ENCODE peak calls at places on chromosomes 11 and 22, in six cellular contexts. One of them, this sample, is unnamed.

GRCh38 chr11:29260939-29261705 is 755.7 kb downstream of the KCNA4 start:
- DNase-seq in heart right ventricle: no peak
- DNase-seq in IMR-90: peak
- DNase-seq in ovary: no peak
- DNase-seq in CD8-positive, alpha-beta T cell: no peak
- DNase-seq in endodermal cell: no peak
- DNase-seq in this sample: no peak

GRCh38 chr22:27226666-27227065 is 569.3 kb downstream of the MIAT start:
- DNase-seq in heart right ventricle: no peak
- DNase-seq in IMR-90: peak
- DNase-seq in ovary: no peak
- DNase-seq in endodermal cell: no peak
- DNase-seq in CD8-positive, alpha-beta T cell: no peak
- DNase-seq in this sample: no peak

GRCh38 chr11:28657378-28658030 is 549.3 kb downstream of the METTL15 start:
- DNase-seq in endodermal cell: no peak
- DNase-seq in ovary: no peak
- DNase-seq in heart right ventricle: no peak
- DNase-seq in CD8-positive, alpha-beta T cell: no peak
- DNase-seq in IMR-90: peak
- DNase-seq in this sample: no peak

GRCh38 chr22:43418079-43418825 is 6.4 kb downstream of the MPPED1 start:
- DNase-seq in CD8-positive, alpha-beta T cell: no peak
- DNase-seq in ovary: no peak
- DNase-seq in endodermal cell: no peak
- DNase-seq in IMR-90: no peak
- DNase-seq in heart right ventricle: no peak
- DNase-seq in this sample: no peak

GRCh38 chr11:108669711-108670110 is 4.8 kb downstream of the DDX10 start:
- DNase-seq in CD8-positive, alpha-beta T cell: no peak
- DNase-seq in ovary: no peak
- DNase-seq in endodermal cell: no peak
- DNase-seq in IMR-90: no peak
- DNase-seq in heart right ventricle: no peak
- DNase-seq in this sample: no peak

GRCh38 chr11:117815262-117815803 is 9.2 kb downstream of the FXYD2 start:
- DNase-seq in endodermal cell: peak
- DNase-seq in IMR-90: no peak
- DNase-seq in heart right ventricle: peak
- DNase-seq in CD8-positive, alpha-beta T cell: peak
- DNase-seq in ovary: no peak
- DNase-seq in this sample: no peak

GRCh38 chr22:34160117-34160758 is 240.0 kb upstream of the LARGE1 start:
- DNase-seq in CD8-positive, alpha-beta T cell: no peak
- DNase-seq in ovary: no peak
- DNase-seq in IMR-90: no peak
- DNase-seq in heart right ventricle: no peak
- DNase-seq in endodermal cell: peak
- DNase-seq in this sample: no peak

GRCh38 chr11:126748097-126748756 is 252.3 kb downstream of the KIRREL3 start:
- DNase-seq in endodermal cell: no peak
- DNase-seq in heart right ventricle: no peak
- DNase-seq in CD8-positive, alpha-beta T cell: no peak
- DNase-seq in ovary: no peak
- DNase-seq in IMR-90: no peak
- DNase-seq in this sample: no peak

GRCh38 chr11:57536947-57537654 is at the start of gene SMTNL1:
- DNase-seq in ovary: no peak
- DNase-seq in heart right ventricle: no peak
- DNase-seq in CD8-positive, alpha-beta T cell: no peak
- DNase-seq in endodermal cell: no peak
- DNase-seq in IMR-90: no peak
- DNase-seq in this sample: no peak

GRCh38 chr22:25484498-25484897 is 80.0 kb upstream of the GRK3 start:
- DNase-seq in heart right ventricle: no peak
- DNase-seq in endodermal cell: no peak
- DNase-seq in CD8-positive, alpha-beta T cell: no peak
- DNase-seq in IMR-90: no peak
- DNase-seq in ovary: no peak
- DNase-seq in this sample: no peak

GRCh38 chr22:46592390-46592872 is 27.8 kb upstream of the GRAMD4 start:
- DNase-seq in CD8-positive, alpha-beta T cell: peak
- DNase-seq in endodermal cell: peak
- DNase-seq in ovary: no peak
- DNase-seq in heart right ventricle: peak
- DNase-seq in IMR-90: peak
- DNase-seq in this sample: no peak

GRCh38 chr11:20000022-20000392 is 160.3 kb downstream of the DBX1 start:
- DNase-seq in IMR-90: no peak
- DNase-seq in ovary: no peak
- DNase-seq in endodermal cell: no peak
- DNase-seq in CD8-positive, alpha-beta T cell: no peak
- DNase-seq in heart right ventricle: no peak
- DNase-seq in this sample: no peak

GRCh38 chr11:119378851-119379465 is 2.5 kb downstream of the USP2 start:
- DNase-seq in IMR-90: no peak
- DNase-seq in CD8-positive, alpha-beta T cell: no peak
- DNase-seq in endodermal cell: peak
- DNase-seq in heart right ventricle: no peak
- DNase-seq in ovary: no peak
- DNase-seq in this sample: no peak
- TF ChIP-seq CTCF in IMR-90: no peak
- TF ChIP-seq CTCF in CD8-positive, alpha-beta T cell: no peak
- TF ChIP-seq CTCF in endodermal cell: no peak
- TF ChIP-seq CTCF in heart right ventricle: no peak
- TF ChIP-seq CTCF in ovary: no peak
- TF ChIP-seq CTCF in this sample: no peak

GRCh38 chr22:35543702-35544101 is 3.1 kb downstream of the RASD2 start:
- DNase-seq in endodermal cell: no peak
- DNase-seq in CD8-positive, alpha-beta T cell: no peak
- DNase-seq in heart right ventricle: no peak
- DNase-seq in ovary: no peak
- DNase-seq in IMR-90: no peak
- DNase-seq in this sample: no peak
- H3K4me3 ChIP-seq in endodermal cell: no peak
- H3K4me3 ChIP-seq in CD8-positive, alpha-beta T cell: no peak
- H3K4me3 ChIP-seq in heart right ventricle: peak
- H3K4me3 ChIP-seq in ovary: no peak
- H3K4me3 ChIP-seq in IMR-90: no peak
- H3K4me3 ChIP-seq in this sample: no peak

GRCh38 chr22:22856364-22856763 is 31.3 kb upstream of the IGLL5 start:
- DNase-seq in heart right ventricle: no peak
- DNase-seq in endodermal cell: no peak
- DNase-seq in IMR-90: no peak
- DNase-seq in ovary: no peak
- DNase-seq in CD8-positive, alpha-beta T cell: no peak
- DNase-seq in this sample: no peak

GRCh38 chr22:22854466-22854865 is 33.1 kb upstream of the IGLL5 start:
- DNase-seq in endodermal cell: no peak
- DNase-seq in IMR-90: no peak
- DNase-seq in CD8-positive, alpha-beta T cell: no peak
- DNase-seq in heart right ventricle: no peak
- DNase-seq in ovary: no peak
- DNase-seq in this sample: no peak

GRCh38 chr22:22856885-22857606 is 30.6 kb upstream of the IGLL5 start:
- DNase-seq in CD8-positive, alpha-beta T cell: no peak
- DNase-seq in heart right ventricle: no peak
- DNase-seq in endodermal cell: no peak
- DNase-seq in ovary: no peak
- DNase-seq in IMR-90: no peak
- DNase-seq in this sample: no peak

GRCh38 chr22:22855085-22855484 is 32.5 kb upstream of the IGLL5 start:
- DNase-seq in CD8-positive, alpha-beta T cell: no peak
- DNase-seq in endodermal cell: no peak
- DNase-seq in heart right ventricle: no peak
- DNase-seq in ovary: no peak
- DNase-seq in IMR-90: no peak
- DNase-seq in this sample: no peak

DNA sequence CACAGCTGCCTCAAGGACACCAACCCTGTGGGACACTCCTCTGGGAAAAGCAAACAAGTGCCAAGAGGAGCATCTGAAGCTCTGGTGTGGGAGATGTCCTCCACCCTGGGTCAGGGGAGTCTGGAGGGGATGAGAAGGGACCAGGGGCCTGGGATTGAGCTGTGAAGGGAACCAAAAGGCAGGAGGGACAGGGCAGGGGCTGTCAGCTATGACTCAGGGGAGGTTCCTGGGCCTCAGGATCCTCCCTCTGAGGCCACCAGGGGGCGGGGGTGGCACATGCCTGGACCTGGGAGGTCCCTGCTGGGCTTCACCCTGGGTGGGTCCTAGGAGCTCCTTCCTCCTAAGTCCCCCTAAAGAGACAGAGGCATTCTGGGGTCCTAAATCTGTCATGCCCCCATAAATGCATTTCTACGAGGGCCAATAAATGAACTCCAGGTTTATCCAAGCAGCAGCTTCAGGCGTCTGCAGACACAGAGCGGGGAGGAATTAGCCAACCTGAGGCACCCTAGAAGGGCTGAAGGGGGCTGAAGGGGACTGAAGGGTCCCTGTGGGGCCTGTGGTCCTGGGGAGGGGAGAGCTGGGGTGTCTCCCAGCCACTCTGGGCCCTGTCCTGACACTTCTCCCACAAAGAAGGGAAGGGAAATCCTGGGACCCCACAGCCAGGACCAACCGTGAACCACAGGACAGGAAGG is 31.9 kb upstream of the IGLL5 start:
- DNase-seq in endodermal cell: peak
- DNase-seq in heart right ventricle: no peak
- DNase-seq in ovary: no peak
- DNase-seq in IMR-90: no peak
- DNase-seq in CD8-positive, alpha-beta T cell: peak
- DNase-seq in this sample: no peak
- TF ChIP-seq CTCF in endodermal cell: peak
- TF ChIP-seq CTCF in heart right ventricle: no peak
- TF ChIP-seq CTCF in ovary: no peak
- TF ChIP-seq CTCF in IMR-90: peak
- TF ChIP-seq CTCF in CD8-positive, alpha-beta T cell: peak
- TF ChIP-seq CTCF in this sample: peak

GRCh38 chr11:122984186-122985011 is 2.8 kb upstream of the BSX start:
- DNase-seq in ovary: no peak
- DNase-seq in IMR-90: no peak
- DNase-seq in endodermal cell: peak
- DNase-seq in heart right ventricle: no peak
- DNase-seq in CD8-positive, alpha-beta T cell: no peak
- DNase-seq in this sample: no peak
- H3K4me3 ChIP-seq in ovary: peak
- H3K4me3 ChIP-seq in IMR-90: peak
- H3K4me3 ChIP-seq in endodermal cell: peak
- H3K4me3 ChIP-seq in heart right ventricle: peak
- H3K4me3 ChIP-seq in CD8-positive, alpha-beta T cell: peak
- H3K4me3 ChIP-seq in this sample: peak

GRCh38 chr11:11157201-11157600 is 195.8 kb downstream of the CSNK2A3 start:
- DNase-seq in heart right ventricle: no peak
- DNase-seq in CD8-positive, alpha-beta T cell: peak
- DNase-seq in endodermal cell: peak
- DNase-seq in ovary: no peak
- DNase-seq in IMR-90: peak
- DNase-seq in this sample: no peak
- TF ChIP-seq CTCF in heart right ventricle: peak
- TF ChIP-seq CTCF in CD8-positive, alpha-beta T cell: peak
- TF ChIP-seq CTCF in endodermal cell: peak
- TF ChIP-seq CTCF in ovary: no peak
- TF ChIP-seq CTCF in IMR-90: peak
- TF ChIP-seq CTCF in this sample: peak

GRCh38 chr11:43268786-43269185 is 43.0 kb upstream of the API5 start:
- DNase-seq in CD8-positive, alpha-beta T cell: no peak
- DNase-seq in ovary: no peak
- DNase-seq in IMR-90: no peak
- DNase-seq in endodermal cell: no peak
- DNase-seq in heart right ventricle: no peak
- DNase-seq in this sample: no peak
- H3K4me3 ChIP-seq in CD8-positive, alpha-beta T cell: no peak
- H3K4me3 ChIP-seq in ovary: no peak
- H3K4me3 ChIP-seq in IMR-90: no peak
- H3K4me3 ChIP-seq in endodermal cell: no peak
- H3K4me3 ChIP-seq in heart right ventricle: no peak
- H3K4me3 ChIP-seq in this sample: no peak

This sample was measured in LNCaP clone FGC.